ENCODE peak calls at places on chromosomes 3 and 15, in nine cellular contexts. Y, I, N, G, A, F, J, B and H are unnamed samples.

GRCh38 chr3:168659015-168659414 is 563.3 kb upstream of the GOLIM4 start:
- DNase-seq in B (no peak), A (no peak), J (no peak), G (no peak), I (no peak), Y (no peak), F (no peak), N (no peak), H (no peak)

GRCh38 chr3:169232863-169233262 is 430.6 kb downstream of the MECOM start:
- DNase-seq in N (no peak), Y (peak), J (no peak), A (no peak), I (peak), B (peak), G (no peak), F (no peak), H (no peak)

GRCh38 chr3:55897573-55898224 is 410.6 kb upstream of the WNT5A start:
- DNase-seq in I (no peak), F (no peak), N (peak), G (no peak), Y (peak), J (no peak), A (no peak), B (peak), H (no peak)

GRCh38 chr3:152147748-152148147 is 121.0 kb upstream of the MBNL1 start:
- DNase-seq in J (no peak), N (no peak), B (no peak), I (no peak), Y (no peak), G (no peak), F (no peak), A (no peak), H (no peak)

GRCh38 chr3:59737209-59737608 is 687.4 kb upstream of the CFAP20DC start:
- DNase-seq in Y (no peak), J (no peak), A (no peak), G (no peak), F (no peak), B (no peak), I (no peak), N (no peak), H (no peak)

GRCh38 chr15:33910741-33911140 is 57.6 kb upstream of the CHRM5 start:
- DNase-seq in Y (peak), B (peak), G (no peak), N (no peak), F (no peak), A (no peak), I (peak), J (no peak), H (no peak)

GRCh38 chr3:126422571-126423091 is 27.9 kb downstream of the CFAP100 start:
- DNase-seq in F (no peak), Y (no peak), B (no peak), G (no peak), N (peak), A (no peak), I (no peak), J (no peak), H (no peak)

GRCh38 chr3:33543600-33543999 is 103.4 kb upstream of the UBP1 start:
- DNase-seq in J (no peak), B (no peak), I (no peak), Y (no peak), N (no peak), F (no peak), G (no peak), A (no peak), H (no peak)

GRCh38 chr3:184334470-184335158 is 2.8 kb upstream of the FAM131A start:
- DNase-seq in G (no peak), A (no peak), B (peak), N (no peak), Y (peak), J (peak), F (no peak), I (peak), H (no peak)

GRCh38 chr3:72437666-72438065 is 410.6 kb downstream of the SHQ1 start:
- DNase-seq in B (no peak), I (no peak), G (no peak), Y (no peak), F (no peak), N (no peak), A (no peak), J (no peak), H (no peak)

GRCh38 chr15:81292516-81293001 is 31.4 kb downstream of the STARD5 start:
- DNase-seq in I (no peak), G (peak), B (no peak), F (no peak), N (no peak), A (no peak), J (peak), Y (no peak), H (no peak)

GRCh38 chr3:47113669-47114365 is 50.1 kb downstream of the SETD2 start:
- DNase-seq in B (peak), F (no peak), Y (peak), I (peak), G (no peak), J (no peak), N (no peak), A (no peak), H (no peak)

GRCh38 chr15:58440922-58441321 is 9.1 kb downstream of the LIPC start:
- DNase-seq in I (no peak), N (no peak), F (no peak), G (no peak), Y (no peak), A (no peak), B (no peak), J (no peak), H (no peak)

GRCh38 chr3:49641921-49642707 is 32.0 kb upstream of the APEH start:
- DNase-seq in J (no peak), B (no peak), N (no peak), Y (no peak), F (no peak), I (no peak), A (no peak), G (no peak), H (no peak)

GRCh38 chr3:58036287-58037032 is 28.2 kb downstream of the FLNB start:
- DNase-seq in F (no peak), Y (no peak), A (no peak), B (no peak), J (no peak), G (no peak), I (no peak), N (no peak), H (no peak)

GRCh38 chr3:44029100-44029499 is 212.6 kb upstream of the TOPAZ1 start:
- DNase-seq in J (no peak), N (no peak), A (no peak), B (no peak), I (no peak), G (no peak), Y (no peak), F (no peak), H (no peak)

GRCh38 chr15:46786886-46787285 is 930.4 kb upstream of the SEMA6D start:
- DNase-seq in N (peak), J (no peak), G (no peak), I (no peak), B (no peak), Y (no peak), F (no peak), A (no peak), H (peak)

GRCh38 chr3:179037361-179037760 is 34.2 kb downstream of the ZMAT3 start:
- DNase-seq in B (peak), J (peak), A (peak), N (peak), Y (peak), I (peak), F (no peak), G (no peak), H (peak)

GRCh38 chr15:70576683-70577082 is 186.7 kb downstream of the UACA start:
- DNase-seq in F (no peak), I (no peak), G (no peak), A (no peak), N (peak), B (no peak), J (no peak), Y (peak), H (no peak)

GRCh38 chr3:185353823-185354614 is 8.9 kb upstream of the MAP3K13 start:
- DNase-seq in B (peak), G (peak), F (peak), J (peak), N (peak), I (no peak), A (no peak), Y (peak), H (peak)

GRCh38 chr15:60406513-60407124 is 8.8 kb upstream of the ANXA2 start:
- DNase-seq in A (no peak), J (no peak), B (no peak), Y (no peak), I (no peak), G (no peak), N (no peak), F (no peak), H (no peak)